ENCODE peak calls at places on chromosome 13, in four cellular contexts. One of them, this sample, is unnamed.

GRCh38 chr13:29319451-29319850 is 276.0 kb downstream of the SLC7A1 start:
- DNase-seq in mucosa of descending colon: no peak
- DNase-seq in GM10248: no peak
- DNase-seq in psoas muscle: no peak
- DNase-seq in this sample: no peak

GRCh38 chr13:99907627-99908026 is 63.9 kb downstream of the ZIC5 start:
- DNase-seq in mucosa of descending colon: no peak
- DNase-seq in GM10248: no peak
- DNase-seq in psoas muscle: no peak
- DNase-seq in this sample: no peak

GRCh38 chr13:75947448-75947847 is 311.3 kb downstream of the LMO7 start:
- DNase-seq in mucosa of descending colon: no peak
- DNase-seq in GM10248: no peak
- DNase-seq in psoas muscle: no peak
- DNase-seq in this sample: no peak

GRCh38 chr13:98530236-98530635 is 46.7 kb downstream of the STK24 start:
- DNase-seq in mucosa of descending colon: no peak
- DNase-seq in GM10248: no peak
- DNase-seq in psoas muscle: no peak
- DNase-seq in this sample: no peak

GRCh38 chr13:30477346-30478235 is 11.9 kb upstream of the HMGB1 start:
- DNase-seq in mucosa of descending colon: no peak
- DNase-seq in GM10248: peak; percentile 69
- DNase-seq in psoas muscle: no peak
- DNase-seq in this sample: no peak

GRCh38 chr13:84479656-84480055 is 597.4 kb upstream of the SLITRK1 start:
- DNase-seq in mucosa of descending colon: no peak
- DNase-seq in GM10248: no peak
- DNase-seq in psoas muscle: no peak
- DNase-seq in this sample: no peak

GRCh38 chr13:30847697-30848307 is 58.3 kb upstream of the MEDAG start:
- DNase-seq in mucosa of descending colon: no peak
- DNase-seq in GM10248: no peak
- DNase-seq in psoas muscle: no peak
- DNase-seq in this sample: no peak

GRCh38 chr13:89401209-89401810 is 1730.1 kb downstream of the SLITRK5 start:
- DNase-seq in mucosa of descending colon: no peak
- DNase-seq in GM10248: no peak
- DNase-seq in psoas muscle: no peak
- DNase-seq in this sample: no peak

GRCh38 chr13:94178625-94179244 is 300.7 kb downstream of the DCT start:
- DNase-seq in mucosa of descending colon: no peak
- DNase-seq in GM10248: no peak
- DNase-seq in psoas muscle: no peak
- DNase-seq in this sample: no peak

GRCh38 chr13:111659842-111660241 is 339.4 kb downstream of the TEX29 start:
- DNase-seq in mucosa of descending colon: no peak
- DNase-seq in GM10248: no peak
- DNase-seq in psoas muscle: no peak
- DNase-seq in this sample: no peak

GRCh38 chr13:53090507-53090906 is 61.9 kb downstream of the OLFM4 start:
- DNase-seq in mucosa of descending colon: no peak
- DNase-seq in GM10248: no peak
- DNase-seq in psoas muscle: no peak
- DNase-seq in this sample: no peak

GRCh38 chr13:46622918-46623256 is 69.9 kb downstream of the LRCH1 start:
- DNase-seq in mucosa of descending colon: no peak
- DNase-seq in GM10248: no peak
- DNase-seq in psoas muscle: no peak
- DNase-seq in this sample: no peak

GRCh38 chr13:71378992-71379905 is 487.8 kb downstream of the DACH1 start:
- DNase-seq in mucosa of descending colon: no peak
- DNase-seq in GM10248: no peak
- DNase-seq in psoas muscle: no peak
- DNase-seq in this sample: no peak

GRCh38 chr13:114231886-114232285 is 2.8 kb upstream of the CDC16 start:
- DNase-seq in mucosa of descending colon: no peak
- DNase-seq in GM10248: no peak
- DNase-seq in psoas muscle: no peak
- DNase-seq in this sample: no peak
- TF ChIP-seq CTCF in mucosa of descending colon: no peak
- TF ChIP-seq CTCF in GM10248: no peak
- TF ChIP-seq CTCF in psoas muscle: no peak
- TF ChIP-seq CTCF in this sample: no peak

DNA sequence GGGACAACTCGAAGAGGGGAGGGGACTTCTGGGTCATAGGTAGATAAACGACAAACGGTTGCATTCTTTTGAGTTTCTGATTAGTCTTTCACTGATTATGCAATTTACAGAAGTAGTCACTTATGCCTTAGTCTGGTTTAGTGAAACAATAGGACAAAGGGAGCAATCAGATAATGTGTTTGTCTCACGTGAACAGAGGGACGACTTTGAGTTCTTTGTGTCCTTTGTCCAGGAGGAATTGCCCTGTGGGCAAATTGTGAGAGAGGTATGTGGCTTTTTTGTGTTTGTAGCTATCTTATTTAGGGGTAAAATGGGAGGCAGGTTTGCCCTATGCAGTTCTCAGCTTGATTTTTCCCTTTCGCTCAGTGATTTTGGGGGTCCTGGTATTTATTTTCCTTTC is 362.9 kb upstream of the PCDH20 start:
- DNase-seq in mucosa of descending colon: no peak
- DNase-seq in GM10248: no peak
- DNase-seq in psoas muscle: no peak
- DNase-seq in this sample: no peak
- TF ChIP-seq CTCF in mucosa of descending colon: no peak
- TF ChIP-seq CTCF in GM10248: no peak
- TF ChIP-seq CTCF in psoas muscle: no peak
- TF ChIP-seq CTCF in this sample: no peak

GRCh38 chr13:93004919-93005318 is 221.7 kb upstream of the GPC6 start:
- DNase-seq in mucosa of descending colon: no peak
- DNase-seq in GM10248: no peak
- DNase-seq in psoas muscle: no peak
- DNase-seq in this sample: no peak
- TF ChIP-seq CTCF in mucosa of descending colon: no peak
- TF ChIP-seq CTCF in GM10248: no peak
- TF ChIP-seq CTCF in psoas muscle: no peak
- TF ChIP-seq CTCF in this sample: no peak

GRCh38 chr13:80361883-80362327 is 21.0 kb upstream of the SPRY2 start:
- DNase-seq in mucosa of descending colon: no peak
- DNase-seq in GM10248: peak; percentile 25
- DNase-seq in psoas muscle: no peak
- DNase-seq in this sample: no peak
- TF ChIP-seq CTCF in mucosa of descending colon: no peak
- TF ChIP-seq CTCF in GM10248: peak; percentile 29
- TF ChIP-seq CTCF in psoas muscle: no peak
- TF ChIP-seq CTCF in this sample: no peak